ENCODE peak calls at places on chromosomes 1 and 21, in six cellular contexts. One of them, this sample, is unnamed.

GRCh38 chr1:204647114-204647804 is 38.3 kb downstream of the LRRN2 start:
- DNase-seq in A549: peak; percentile 94
- DNase-seq in GM23248: peak; percentile 83
- DNase-seq in fibroblast of lung: peak; percentile 79
- DNase-seq in endothelial cell of umbilical vein: peak; percentile 58
- DNase-seq in neural progenitor cell: peak; percentile 70
- DNase-seq in this sample: peak; percentile 5

GRCh38 chr1:159091547-159092397 is 15.2 kb upstream of the AIM2 start:
- DNase-seq in A549: no peak
- DNase-seq in GM23248: peak; percentile 84
- DNase-seq in fibroblast of lung: peak; percentile 82
- DNase-seq in endothelial cell of umbilical vein: peak; percentile 64
- DNase-seq in neural progenitor cell: no peak
- DNase-seq in this sample: peak; percentile 82

GRCh38 chr21:43375006-43375826 is 51.7 kb downstream of the SIK1 start:
- DNase-seq in A549: no peak
- DNase-seq in GM23248: no peak
- DNase-seq in fibroblast of lung: no peak
- DNase-seq in endothelial cell of umbilical vein: no peak
- DNase-seq in neural progenitor cell: no peak
- DNase-seq in this sample: no peak

GRCh38 chr1:234214129-234214910 is 158.9 kb upstream of the COA6 start:
- DNase-seq in A549: no peak
- DNase-seq in GM23248: peak; percentile 63
- DNase-seq in fibroblast of lung: peak; percentile 67
- DNase-seq in endothelial cell of umbilical vein: no peak
- DNase-seq in neural progenitor cell: peak; percentile 66
- DNase-seq in this sample: no peak

GRCh38 chr1:86277909-86278308 is 118.2 kb downstream of the ODF2L start:
- DNase-seq in A549: no peak
- DNase-seq in GM23248: no peak
- DNase-seq in fibroblast of lung: no peak
- DNase-seq in endothelial cell of umbilical vein: no peak
- DNase-seq in neural progenitor cell: peak; percentile 10
- DNase-seq in this sample: no peak

GRCh38 chr1:154999651-155000474 is 2.7 kb upstream of the ZBTB7B start:
- DNase-seq in A549: no peak
- DNase-seq in GM23248: peak; percentile 35
- DNase-seq in fibroblast of lung: peak; percentile 11
- DNase-seq in endothelial cell of umbilical vein: peak; percentile 31
- DNase-seq in neural progenitor cell: peak; percentile 76
- DNase-seq in this sample: no peak

GRCh38 chr1:24952413-24952841 is 22.4 kb upstream of the RUNX3 start:
- DNase-seq in A549: no peak
- DNase-seq in GM23248: no peak
- DNase-seq in fibroblast of lung: no peak
- DNase-seq in endothelial cell of umbilical vein: no peak
- DNase-seq in neural progenitor cell: no peak
- DNase-seq in this sample: peak; percentile 40

GRCh38 chr21:27190601-27191000 is 223.7 kb upstream of the ADAMTS5 start:
- DNase-seq in A549: no peak
- DNase-seq in GM23248: peak; percentile 7
- DNase-seq in fibroblast of lung: peak; percentile 67
- DNase-seq in endothelial cell of umbilical vein: no peak
- DNase-seq in neural progenitor cell: no peak
- DNase-seq in this sample: no peak

GRCh38 chr21:19507682-19508260 is 1104.2 kb upstream of the TMPRSS15 start:
- DNase-seq in A549: no peak
- DNase-seq in GM23248: no peak
- DNase-seq in fibroblast of lung: no peak
- DNase-seq in endothelial cell of umbilical vein: no peak
- DNase-seq in neural progenitor cell: peak; percentile 31
- DNase-seq in this sample: no peak

GRCh38 chr21:41066086-41066938 is 101.6 kb upstream of the BACE2 start:
- DNase-seq in A549: no peak
- DNase-seq in GM23248: no peak
- DNase-seq in fibroblast of lung: peak; percentile 33
- DNase-seq in endothelial cell of umbilical vein: no peak
- DNase-seq in neural progenitor cell: no peak
- DNase-seq in this sample: no peak

GRCh38 chr21:41069305-41069642 is 98.7 kb upstream of the BACE2 start:
- DNase-seq in A549: no peak
- DNase-seq in GM23248: no peak
- DNase-seq in fibroblast of lung: no peak
- DNase-seq in endothelial cell of umbilical vein: no peak
- DNase-seq in neural progenitor cell: no peak
- DNase-seq in this sample: no peak

GRCh38 chr21:41065539-41065938 is 102.4 kb upstream of the BACE2 start:
- DNase-seq in A549: no peak
- DNase-seq in GM23248: peak; percentile 15
- DNase-seq in fibroblast of lung: peak; percentile 30
- DNase-seq in endothelial cell of umbilical vein: no peak
- DNase-seq in neural progenitor cell: no peak
- DNase-seq in this sample: no peak

GRCh38 chr21:41071410-41071809 is 96.5 kb upstream of the BACE2 start:
- DNase-seq in A549: no peak
- DNase-seq in GM23248: no peak
- DNase-seq in fibroblast of lung: no peak
- DNase-seq in endothelial cell of umbilical vein: no peak
- DNase-seq in neural progenitor cell: peak; percentile 59
- DNase-seq in this sample: no peak

GRCh38 chr21:41068411-41069304 is 99.3 kb upstream of the BACE2 start:
- DNase-seq in A549: peak; percentile 36
- DNase-seq in GM23248: peak; percentile 78
- DNase-seq in fibroblast of lung: peak; percentile 62
- DNase-seq in endothelial cell of umbilical vein: peak; percentile 30
- DNase-seq in neural progenitor cell: peak; percentile 94
- DNase-seq in this sample: peak; percentile 33
- H3K27ac ChIP-seq in A549: no peak overlapping the region
- H3K27ac ChIP-seq in GM23248: no peak overlapping the region
- H3K27ac ChIP-seq in fibroblast of lung: no peak overlapping the region
- H3K27ac ChIP-seq in endothelial cell of umbilical vein: no peak overlapping the region
- H3K27ac ChIP-seq in neural progenitor cell: no peak overlapping the region
- H3K27ac ChIP-seq in this sample: no peak overlapping the region

GRCh38 chr21:44918581-44919033 is 2.1 kb downstream of the ITGB2 start:
- DNase-seq in A549: no peak
- DNase-seq in GM23248: no peak
- DNase-seq in fibroblast of lung: no peak
- DNase-seq in endothelial cell of umbilical vein: no peak
- DNase-seq in neural progenitor cell: peak; percentile 62
- DNase-seq in this sample: no peak
- H3K4me2 ChIP-seq in A549: no peak overlapping the region
- H3K4me2 ChIP-seq in GM23248: no peak overlapping the region
- H3K4me2 ChIP-seq in fibroblast of lung: no peak overlapping the region
- H3K4me2 ChIP-seq in endothelial cell of umbilical vein: no peak overlapping the region
- H3K4me2 ChIP-seq in neural progenitor cell: peak overlapping the region; percentile 63
- H3K4me2 ChIP-seq in this sample: no peak overlapping the region

GRCh38 chr1:196466656-196467055 is 141.6 kb downstream of the KCNT2 start:
- DNase-seq in A549: no peak
- DNase-seq in GM23248: peak; percentile 85
- DNase-seq in fibroblast of lung: peak; percentile 94
- DNase-seq in endothelial cell of umbilical vein: no peak
- DNase-seq in neural progenitor cell: no peak
- DNase-seq in this sample: peak; percentile 36
- H3K27ac ChIP-seq in A549: no peak overlapping the region
- H3K27ac ChIP-seq in GM23248: peak overlapping the region; percentile 68
- H3K27ac ChIP-seq in fibroblast of lung: peak overlapping the region; percentile 73
- H3K27ac ChIP-seq in endothelial cell of umbilical vein: no peak overlapping the region
- H3K27ac ChIP-seq in neural progenitor cell: no peak overlapping the region
- H3K27ac ChIP-seq in this sample: no peak overlapping the region

GRCh38 chr1:160659566-160659965 is 12.7 kb upstream of the SLAMF1 start:
- DNase-seq in A549: no peak
- DNase-seq in GM23248: no peak
- DNase-seq in fibroblast of lung: no peak
- DNase-seq in endothelial cell of umbilical vein: no peak
- DNase-seq in neural progenitor cell: no peak
- DNase-seq in this sample: no peak

GRCh38 chr1:160658956-160659255 is 12.1 kb upstream of the SLAMF1 start:
- DNase-seq in A549: no peak
- DNase-seq in GM23248: no peak
- DNase-seq in fibroblast of lung: no peak
- DNase-seq in endothelial cell of umbilical vein: no peak
- DNase-seq in neural progenitor cell: no peak
- DNase-seq in this sample: no peak

GRCh38 chr1:160656737-160657476 is 10.1 kb upstream of the SLAMF1 start:
- DNase-seq in A549: no peak
- DNase-seq in GM23248: no peak
- DNase-seq in fibroblast of lung: no peak
- DNase-seq in endothelial cell of umbilical vein: no peak
- DNase-seq in neural progenitor cell: no peak
- DNase-seq in this sample: no peak

GRCh38 chr1:160657477-160657820 is 10.6 kb upstream of the SLAMF1 start:
- DNase-seq in A549: no peak
- DNase-seq in GM23248: no peak
- DNase-seq in fibroblast of lung: no peak
- DNase-seq in endothelial cell of umbilical vein: no peak
- DNase-seq in neural progenitor cell: no peak
- DNase-seq in this sample: no peak

DNA sequence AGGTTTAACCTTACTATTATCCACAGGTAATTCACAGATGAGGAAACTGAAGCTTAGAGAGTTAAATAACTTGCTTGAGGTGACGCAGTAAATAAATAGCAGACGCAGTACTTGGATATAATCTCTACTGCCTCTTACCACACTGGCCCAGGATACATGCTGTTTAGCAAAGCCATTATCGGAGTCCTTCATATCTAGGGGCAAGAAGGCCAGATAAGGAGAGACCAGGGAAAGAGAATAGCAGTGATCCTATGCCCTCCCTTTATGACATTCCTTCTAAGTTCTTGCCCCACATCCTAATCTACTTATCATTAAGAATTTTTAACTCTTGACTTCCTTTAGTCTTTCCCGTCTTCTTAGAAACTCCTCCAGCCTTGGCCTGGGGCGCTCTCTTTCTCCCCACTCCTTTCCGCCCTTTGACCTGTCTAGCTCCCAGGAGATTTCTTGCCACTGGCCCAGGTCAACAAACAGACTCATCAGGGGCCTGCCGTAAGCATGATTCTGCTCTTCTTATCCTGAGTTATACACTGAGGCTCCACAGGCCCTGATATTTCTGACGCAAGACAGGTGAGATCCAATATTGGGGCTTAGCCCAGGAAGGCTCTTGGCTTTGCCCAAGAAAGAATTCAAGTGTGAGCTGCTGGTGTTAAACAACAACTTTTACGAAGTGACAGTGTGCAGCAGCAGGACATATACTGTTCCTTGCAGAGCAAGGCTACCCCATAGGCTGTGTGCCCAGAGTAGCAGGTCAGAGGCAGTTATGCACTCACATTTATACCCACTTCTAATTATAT is 11.5 kb upstream of the SLAMF1 start:
- DNase-seq in A549: no peak
- DNase-seq in GM23248: no peak
- DNase-seq in fibroblast of lung: no peak
- DNase-seq in endothelial cell of umbilical vein: no peak
- DNase-seq in neural progenitor cell: no peak
- DNase-seq in this sample: no peak
- H3K4me2 ChIP-seq in A549: no peak overlapping the region
- H3K4me2 ChIP-seq in GM23248: no peak overlapping the region
- H3K4me2 ChIP-seq in fibroblast of lung: no peak overlapping the region
- H3K4me2 ChIP-seq in endothelial cell of umbilical vein: no peak overlapping the region
- H3K4me2 ChIP-seq in neural progenitor cell: no peak overlapping the region
- H3K4me2 ChIP-seq in this sample: no peak overlapping the region

DNA sequence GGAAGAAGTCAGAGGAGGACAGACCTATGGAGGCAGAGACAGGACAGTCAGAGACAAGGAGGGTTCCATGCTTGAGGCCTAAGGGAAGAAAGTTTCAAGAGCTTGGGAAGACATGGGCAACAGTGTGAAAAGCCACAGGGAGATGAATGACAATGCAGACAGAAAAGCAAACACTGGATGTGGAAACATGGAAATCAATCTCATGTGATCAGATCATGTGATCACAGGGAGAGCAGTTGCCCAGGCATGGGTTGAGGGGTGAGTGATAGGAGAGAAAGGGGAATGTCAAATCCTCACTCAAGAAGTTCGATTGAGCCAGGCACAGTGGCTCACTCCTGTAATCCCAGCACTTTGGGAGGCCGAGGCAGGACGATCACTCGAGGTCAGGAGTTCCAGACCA is 17.2 kb downstream of the PTAFR start:
- DNase-seq in A549: no peak
- DNase-seq in GM23248: no peak
- DNase-seq in fibroblast of lung: no peak
- DNase-seq in endothelial cell of umbilical vein: no peak
- DNase-seq in neural progenitor cell: no peak
- DNase-seq in this sample: no peak
- H3K27ac ChIP-seq in A549: no peak overlapping the region
- H3K27ac ChIP-seq in GM23248: no peak overlapping the region
- H3K27ac ChIP-seq in fibroblast of lung: no peak overlapping the region
- H3K27ac ChIP-seq in endothelial cell of umbilical vein: no peak overlapping the region
- H3K27ac ChIP-seq in neural progenitor cell: no peak overlapping the region
- H3K27ac ChIP-seq in this sample: no peak overlapping the region

GRCh38 chr21:41098076-41098475 is 69.9 kb upstream of the BACE2 start:
- DNase-seq in A549: no peak
- DNase-seq in GM23248: no peak
- DNase-seq in fibroblast of lung: no peak
- DNase-seq in endothelial cell of umbilical vein: no peak
- DNase-seq in neural progenitor cell: no peak
- DNase-seq in this sample: no peak

GRCh38 chr21:41095983-41096382 is 72.0 kb upstream of the BACE2 start:
- DNase-seq in A549: no peak
- DNase-seq in GM23248: no peak
- DNase-seq in fibroblast of lung: no peak
- DNase-seq in endothelial cell of umbilical vein: no peak
- DNase-seq in neural progenitor cell: no peak
- DNase-seq in this sample: no peak

GRCh38 chr21:41098481-41098880 is 69.5 kb upstream of the BACE2 start:
- DNase-seq in A549: no peak
- DNase-seq in GM23248: no peak
- DNase-seq in fibroblast of lung: no peak
- DNase-seq in endothelial cell of umbilical vein: no peak
- DNase-seq in neural progenitor cell: no peak
- DNase-seq in this sample: no peak

GRCh38 chr21:41100826-41101550 is 67.0 kb upstream of the BACE2 start:
- DNase-seq in A549: no peak
- DNase-seq in GM23248: no peak
- DNase-seq in fibroblast of lung: no peak
- DNase-seq in endothelial cell of umbilical vein: no peak
- DNase-seq in neural progenitor cell: no peak
- DNase-seq in this sample: no peak
- H3K4me2 ChIP-seq in A549: no peak overlapping the region
- H3K4me2 ChIP-seq in GM23248: no peak overlapping the region
- H3K4me2 ChIP-seq in fibroblast of lung: no peak overlapping the region
- H3K4me2 ChIP-seq in endothelial cell of umbilical vein: no peak overlapping the region
- H3K4me2 ChIP-seq in neural progenitor cell: no peak overlapping the region
- H3K4me2 ChIP-seq in this sample: no peak overlapping the region

GRCh38 chr1:78005755-78006154 is 1.0 kb downstream of the DNAJB4 start:
- DNase-seq in A549: no peak
- DNase-seq in GM23248: peak; percentile 91
- DNase-seq in fibroblast of lung: peak; percentile 90
- DNase-seq in endothelial cell of umbilical vein: peak; percentile 91
- DNase-seq in neural progenitor cell: no peak
- DNase-seq in this sample: peak; percentile 21
- H3K27ac ChIP-seq in A549: no peak overlapping the region
- H3K27ac ChIP-seq in GM23248: peak overlapping the region; percentile 91
- H3K27ac ChIP-seq in fibroblast of lung: peak overlapping the region; percentile 90
- H3K27ac ChIP-seq in endothelial cell of umbilical vein: peak overlapping the region; percentile 82
- H3K27ac ChIP-seq in neural progenitor cell: no peak overlapping the region
- H3K27ac ChIP-seq in this sample: peak overlapping the region; percentile 99